ENCODE peak calls at places on chromosomes 7 and 10, in seven cellular contexts. E, Q, Y, M, W, U and P are unnamed samples.

GRCh38 chr7:101705327-101705726 is 76.2 kb upstream of the MYL10 start:
- DNase-seq in Y (peak; percentile 83), W (no peak), E (no peak), U (no peak), Q (no peak), M (no peak), P (no peak)

GRCh38 chr10:14102056-14102455 is 228.7 kb downstream of the FRMD4A start:
- DNase-seq in M (no peak), W (no peak), Y (peak; percentile 30), U (no peak), Q (no peak), E (no peak), P (no peak)

GRCh38 chr10:24570658-24571426 is 152.8 kb downstream of the ARHGAP21 start:
- DNase-seq in M (no peak), W (no peak), U (no peak), Y (no peak), E (no peak), Q (no peak), P (no peak)

GRCh38 chr10:16950686-16951681 is 133.8 kb upstream of the RSU1 start:
- DNase-seq in Y (peak; percentile 49), W (peak; percentile 4), M (peak; percentile 38), E (no peak), Q (no peak), U (no peak), P (peak; percentile 65)

GRCh38 chr10:43042503-43043341 is 34.1 kb upstream of the RET start:
- DNase-seq in E (peak; percentile 22), M (no peak), Y (no peak), W (no peak), U (no peak), Q (no peak), P (no peak)

GRCh38 chr7:50959560-50959959 is 176.9 kb upstream of the GRB10 start:
- DNase-seq in W (no peak), U (no peak), Q (no peak), M (no peak), E (no peak), Y (no peak), P (no peak)

GRCh38 chr7:77409739-77410545 is 6.2 kb downstream of the GSAP start:
- DNase-seq in U (no peak), M (peak; percentile 94), Q (no peak), W (no peak), Y (peak; percentile 98), E (no peak), P (peak; percentile 53)

GRCh38 chr7:16066805-16067459 is 354.4 kb downstream of the CRPPA start:
- DNase-seq in Q (no peak), Y (peak; percentile 12), W (no peak), M (peak; percentile 43), E (no peak), U (no peak), P (no peak)

GRCh38 chr10:93667795-93668194 is 34.6 kb downstream of the FRA10AC1 start:
- DNase-seq in U (no peak), Y (no peak), M (no peak), W (no peak), E (no peak), Q (no peak), P (no peak)

GRCh38 chr7:55533050-55533728 is 39.1 kb downstream of the VOPP1 start:
- DNase-seq in M (no peak), E (no peak), Q (peak; percentile 72), W (no peak), Y (peak; percentile 74), U (no peak), P (peak; percentile 43)

GRCh38 chr10:17527530-17528146 is 73.2 kb upstream of the ST8SIA6 start:
- DNase-seq in E (no peak), U (no peak), Y (peak; percentile 93), M (peak; percentile 91), W (no peak), Q (no peak), P (no peak)

GRCh38 chr10:13593560-13593959 is 6.8 kb downstream of the PRPF18 start:
- DNase-seq in Y (no peak), U (no peak), Q (no peak), E (no peak), M (no peak), W (no peak), P (no peak)

GRCh38 chr10:55233505-55233904 is 432.5 kb upstream of the PCDH15 start:
- DNase-seq in E (no peak), U (no peak), Y (no peak), M (no peak), W (no peak), Q (no peak), P (no peak)

GRCh38 chr7:144584741-144585140 is 181.2 kb upstream of the NOBOX start:
- DNase-seq in M (no peak), Y (no peak), Q (no peak), W (no peak), E (no peak), U (no peak), P (no peak)

GRCh38 chr10:47136866-47137265 is 163.1 kb upstream of the GDF10 start:
- DNase-seq in E (no peak), W (no peak), Q (no peak), M (peak; percentile 31), U (no peak), Y (no peak), P (no peak)

GRCh38 chr7:37448057-37448636 is 517 bp downstream of the ELMO1 start:
- DNase-seq in E (no peak), Y (no peak), U (no peak), Q (no peak), W (no peak), M (no peak), P (no peak)

GRCh38 chr7:816751-817671 is 15.3 kb upstream of the SUN1 start:
- DNase-seq in Y (peak; percentile 27), E (no peak), M (no peak), U (no peak), Q (peak; percentile 32), W (no peak), P (no peak)

GRCh38 chr10:31999261-31999660 is 57.0 kb downstream of the KIF5B start:
- DNase-seq in Q (no peak), W (no peak), E (no peak), U (no peak), M (no peak), Y (no peak), P (no peak)

GRCh38 chr10:79495791-79496190 is 16.5 kb upstream of the EIF5AL1 start:
- DNase-seq in E (no peak), Y (no peak), M (no peak), W (no peak), Q (no peak), U (no peak), P (no peak)

GRCh38 chr10:27225011-27225590 is 15.5 kb downstream of the ACBD5 start:
- DNase-seq in Y (no peak), U (no peak), M (no peak), E (no peak), Q (peak; percentile 27), W (no peak), P (no peak)

GRCh38 chr10:110364531-110364937 is 59.8 kb upstream of the SMNDC1 start:
- DNase-seq in U (no peak), W (peak; percentile 37), Q (no peak), M (no peak), Y (peak; percentile 84), E (no peak), P (no peak)

GRCh38 chr10:99560277-99561126 is 27.8 kb downstream of the NKX2-3 start:
- DNase-seq in U (no peak), Y (peak; percentile 44), Q (peak; percentile 44), M (peak; percentile 47), W (peak; percentile 61), E (peak; percentile 42), P (no peak)

GRCh38 chr7:68800316-68800715 is 798.0 kb upstream of the AUTS2 start:
- DNase-seq in U (no peak), W (no peak), M (no peak), Y (peak; percentile 3), Q (no peak), E (no peak), P (peak; percentile 52)

GRCh38 chr10:51397695-51398094 is 301.7 kb downstream of the CSTF2T start:
- DNase-seq in Y (peak; percentile 92), U (peak; percentile 60), E (peak; percentile 89), M (peak; percentile 75), Q (no peak), W (no peak), P (peak; percentile 56)

GRCh38 chr10:119310807-119311206 is 103.4 kb downstream of the GRK5 start:
- DNase-seq in M (no peak), Y (no peak), W (no peak), E (no peak), U (no peak), Q (no peak), P (no peak)

GRCh38 chr10:8039323-8039922 is 15.1 kb upstream of the GATA3 start:
- DNase-seq in Q (no peak), U (no peak), E (no peak), W (no peak), Y (no peak), M (no peak), P (no peak)

DNA sequence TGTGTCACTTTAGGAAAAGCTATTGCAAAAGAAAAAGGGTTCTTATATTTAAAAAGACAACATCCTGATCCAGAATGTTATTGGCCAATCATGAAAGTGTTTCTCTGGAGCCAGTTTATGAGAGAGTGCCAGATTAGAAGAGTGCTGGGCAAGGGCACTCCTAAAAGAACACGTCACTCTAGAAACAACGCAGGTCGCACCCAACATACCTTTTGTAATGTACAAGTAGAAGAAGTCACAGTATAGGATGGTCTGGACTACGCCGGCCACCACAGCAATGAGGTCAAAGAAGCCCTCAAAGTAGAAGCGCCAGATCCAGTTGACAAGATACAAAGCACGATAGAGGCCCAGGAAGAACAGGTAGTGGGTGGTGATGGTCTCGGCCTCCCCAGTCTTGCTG is 18.1 kb upstream of the DAGLB start:
- DNase-seq in Q (no peak), W (no peak), M (no peak), U (no peak), Y (no peak), E (no peak), P (no peak)
- H3K36me3 ChIP-seq in Q (peaks cover 30% of the 10 kb centered on the region), W (peaks cover 36% of the 10 kb centered on the region), M (peaks cover 34% of the 10 kb centered on the region), U (peaks cover 18% of the 10 kb centered on the region), Y (peaks cover 22% of the 10 kb centered on the region), E (peaks cover 100% of the 10 kb centered on the region), P (peaks cover 3% of the 10 kb centered on the region)

GRCh38 chr10:117294039-117294438 is 53.1 kb downstream of the SLC18A2 start:
- DNase-seq in M (no peak), Q (no peak), E (no peak), Y (no peak), U (no peak), W (no peak), P (no peak)
- H3K4me3 ChIP-seq in M (no peak overlapping the region), Q (no peak overlapping the region), E (no peak overlapping the region), Y (no peak overlapping the region), U (no peak overlapping the region), W (no peak overlapping the region), P (no peak overlapping the region)

DNA sequence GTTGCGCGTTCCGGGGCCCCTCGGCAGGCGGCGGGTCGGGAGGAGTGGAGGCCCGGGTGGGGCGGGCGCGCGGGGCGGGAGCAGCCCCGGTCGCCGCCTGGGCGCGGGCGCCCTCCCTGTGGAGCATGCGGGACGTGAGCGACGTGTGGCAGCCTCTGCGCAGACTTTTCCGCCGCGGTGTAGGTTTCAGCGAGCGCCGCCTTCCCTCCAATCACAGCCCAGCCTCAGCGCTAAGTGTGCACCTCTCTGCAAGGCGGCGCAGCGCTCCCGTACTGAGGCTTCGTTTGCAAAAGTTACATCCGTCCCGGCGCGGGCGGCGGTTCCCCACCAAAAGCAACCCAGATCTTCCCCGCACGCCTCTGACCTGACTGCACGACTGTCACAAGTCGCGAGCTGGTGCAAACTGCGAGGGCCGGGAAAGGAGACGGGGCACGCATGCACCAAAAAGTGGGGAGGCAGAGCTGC is 1.2 kb upstream of the PFKFB3 start:
- DNase-seq in M (peak; percentile 44), Y (peak; percentile 79), W (no peak), E (peak; percentile 84), Q (peak; percentile 80), U (peak; percentile 76), P (no peak)
- TF ChIP-seq CTCF in M (no peak), Y (no peak), W (no peak), E (no peak), Q (no peak), U (no peak), P (no peak)

GRCh38 chr10:92303096-92303495 is 12.1 kb downstream of the MARCHF5 start:
- DNase-seq in U (no peak), M (no peak), W (no peak), E (no peak), Q (no peak), Y (no peak), P (no peak)
- H3K36me3 ChIP-seq in U (no peaks in the 10 kb centered on the region), M (no peaks in the 10 kb centered on the region), W (no peaks in the 10 kb centered on the region), E (peaks cover 6% of the 10 kb centered on the region), Q (no peaks in the 10 kb centered on the region), Y (no peaks in the 10 kb centered on the region), P (no peaks in the 10 kb centered on the region)